ENCODE peak calls at places on chromosomes 3 and 15, in eight cellular contexts. V is NCI-H446; E is NCI-H1105 treated with DMSO at 0.1 percent for 48 hours; H is HFFc6; Q is activated T-helper 1 cell treated with anti-CD3 and anti-CD28 coated beads, Interleukin-2, amount 50 U/mL, for 16 hours; T is MG63; K is H54; O is fibroblast of lung. D is an unnamed sample.

GRCh38 chr15:64046347-64047153 is at the start of gene DAPK2:
- DNase-seq in V (peak), E (no peak), H (no peak), Q (peak), T (peak), K (peak), O (peak), D (peak)

GRCh38 chr3:150497956-150498355 is 48.3 kb downstream of the SERP1 start:
- DNase-seq in V (no peak), E (no peak), H (peak), Q (no peak), T (peak), K (peak), O (peak), D (peak)

GRCh38 chr3:71733319-71733718 is 8.1 kb upstream of the EIF4E3 start:
- DNase-seq in V (no peak), E (no peak), H (no peak), Q (no peak), T (no peak), K (no peak), O (no peak), D (no peak)

GRCh38 chr3:64909757-64910475 is 222.1 kb upstream of the ADAMTS9 start:
- DNase-seq in V (no peak), E (no peak), H (no peak), Q (no peak), T (no peak), K (no peak), O (no peak), D (no peak)

GRCh38 chr3:177725165-177725564 is 527.9 kb upstream of the TBL1XR1 start:
- DNase-seq in V (no peak), E (no peak), H (no peak), Q (no peak), T (no peak), K (no peak), O (no peak), D (no peak)

GRCh38 chr15:59746777-59747176 is 57.7 kb upstream of the BNIP2 start:
- DNase-seq in V (no peak), E (no peak), H (no peak), Q (no peak), T (no peak), K (no peak), O (no peak), D (no peak)

GRCh38 chr3:147906275-147906674 is 497.1 kb downstream of the ZIC1 start:
- DNase-seq in V (no peak), E (no peak), H (peak), Q (no peak), T (no peak), K (no peak), O (peak), D (peak)

GRCh38 chr15:99955181-99955525 is 221.9 kb upstream of the LYSMD4 start:
- DNase-seq in V (no peak), E (no peak), H (no peak), Q (no peak), T (no peak), K (no peak), O (peak), D (no peak)

GRCh38 chr15:25830844-25831443 is 32.2 kb downstream of the ATP10A start:
- DNase-seq in V (no peak), E (no peak), H (peak), Q (no peak), T (peak), K (no peak), O (peak), D (peak)

D was measured in foreskin fibroblast.